ENCODE peak calls at places on chromosomes 3 and 15, in four cellular contexts. One of them, this sample, is unnamed.

GRCh38 chr3:23806322-23807160 is 786 bp downstream of the UBE2E1 start:
- DNase-seq in heart left ventricle: peak; percentile 38
- DNase-seq in foreskin fibroblast: peak; percentile 39
- DNase-seq in breast epithelium: no peak
- DNase-seq in this sample: peak; percentile 67

GRCh38 chr15:88900309-88900981 is 5.1 kb upstream of the HAPLN3 start:
- DNase-seq in breast epithelium: no peak
- DNase-seq in heart left ventricle: no peak
- DNase-seq in foreskin fibroblast: peak; percentile 48
- DNase-seq in this sample: no peak

GRCh38 chr3:31577232-31577631 is 44.5 kb downstream of the STT3B start:
- DNase-seq in foreskin fibroblast: no peak
- DNase-seq in heart left ventricle: no peak
- DNase-seq in breast epithelium: no peak
- DNase-seq in this sample: no peak

GRCh38 chr3:16132926-16133325 is 41.6 kb upstream of the GALNT15 start:
- DNase-seq in foreskin fibroblast: peak; percentile 76
- DNase-seq in breast epithelium: no peak
- DNase-seq in heart left ventricle: peak; percentile 41
- DNase-seq in this sample: no peak

GRCh38 chr3:32105291-32106131 is 909 bp upstream of the GPD1L start:
- DNase-seq in heart left ventricle: no peak
- DNase-seq in foreskin fibroblast: peak; percentile 38
- DNase-seq in breast epithelium: no peak
- DNase-seq in this sample: no peak

GRCh38 chr3:71447803-71448202 is 135.7 kb downstream of the FOXP1 start:
- DNase-seq in foreskin fibroblast: no peak
- DNase-seq in heart left ventricle: no peak
- DNase-seq in breast epithelium: no peak
- DNase-seq in this sample: no peak

GRCh38 chr3:101676765-101677435 is at the start of gene ZBTB11:
- DNase-seq in breast epithelium: peak; percentile 100
- DNase-seq in heart left ventricle: peak; percentile 100
- DNase-seq in foreskin fibroblast: peak; percentile 100
- DNase-seq in this sample: peak; percentile 98

GRCh38 chr3:42984701-42985100 is 5.6 kb downstream of the GASK1A start:
- DNase-seq in foreskin fibroblast: no peak
- DNase-seq in breast epithelium: no peak
- DNase-seq in heart left ventricle: no peak
- DNase-seq in this sample: no peak

GRCh38 chr3:78116874-78117273 is 1077.0 kb downstream of the ROBO2 start:
- DNase-seq in breast epithelium: no peak
- DNase-seq in heart left ventricle: no peak
- DNase-seq in foreskin fibroblast: peak; percentile 41
- DNase-seq in this sample: no peak

GRCh38 chr3:8504611-8504973 is 3.0 kb downstream of the LMCD1 start:
- DNase-seq in breast epithelium: no peak
- DNase-seq in heart left ventricle: no peak
- DNase-seq in foreskin fibroblast: no peak
- DNase-seq in this sample: no peak

GRCh38 chr15:87142096-87142495 is 1062.4 kb downstream of the AGBL1 start:
- DNase-seq in foreskin fibroblast: no peak
- DNase-seq in heart left ventricle: no peak
- DNase-seq in breast epithelium: no peak
- DNase-seq in this sample: no peak

GRCh38 chr15:89192136-89192535 is 29.2 kb downstream of the RLBP1 start:
- DNase-seq in breast epithelium: no peak
- DNase-seq in foreskin fibroblast: no peak
- DNase-seq in heart left ventricle: no peak
- DNase-seq in this sample: no peak

GRCh38 chr3:52315977-52316764 is at the start of gene DNAH1:
- DNase-seq in breast epithelium: no peak
- DNase-seq in foreskin fibroblast: no peak
- DNase-seq in heart left ventricle: no peak
- DNase-seq in this sample: no peak

GRCh38 chr3:114442251-114442650 is 148.4 kb downstream of the TIGIT start:
- DNase-seq in breast epithelium: no peak
- DNase-seq in foreskin fibroblast: peak; percentile 86
- DNase-seq in heart left ventricle: no peak
- DNase-seq in this sample: no peak

GRCh38 chr15:67809866-67810265 is 15.4 kb upstream of the SKOR1 start:
- DNase-seq in breast epithelium: peak; percentile 2
- DNase-seq in foreskin fibroblast: no peak
- DNase-seq in heart left ventricle: no peak
- DNase-seq in this sample: no peak

GRCh38 chr3:148631124-148631903 is 66.4 kb upstream of the AGTR1 start:
- DNase-seq in foreskin fibroblast: no peak
- DNase-seq in heart left ventricle: no peak
- DNase-seq in breast epithelium: no peak
- DNase-seq in this sample: no peak

DNA sequence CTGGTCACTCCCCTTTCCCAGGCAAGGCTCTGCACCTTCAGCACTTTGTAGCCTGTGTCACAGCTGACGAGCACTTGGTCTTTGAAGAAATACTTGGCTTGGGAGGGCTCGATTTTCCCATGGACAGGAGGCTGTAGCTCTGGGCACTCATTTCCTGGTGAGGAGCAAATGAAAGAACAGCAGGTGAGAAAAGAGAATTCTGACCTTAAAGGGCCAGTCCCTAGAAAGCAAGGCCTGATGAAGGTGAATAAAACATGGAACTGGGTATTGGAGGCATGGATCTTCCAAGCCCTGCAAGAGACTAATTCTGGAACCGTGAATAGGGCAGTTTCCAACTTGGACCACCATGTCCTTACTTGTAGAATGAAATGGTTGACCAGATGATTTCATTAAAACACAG is 39.9 kb downstream of the MASP1 start:
- DNase-seq in heart left ventricle: no peak
- DNase-seq in foreskin fibroblast: no peak
- DNase-seq in breast epithelium: no peak
- DNase-seq in this sample: no peak
- TF ChIP-seq CTCF in heart left ventricle: no peak
- TF ChIP-seq CTCF in foreskin fibroblast: no peak
- TF ChIP-seq CTCF in breast epithelium: no peak
- TF ChIP-seq CTCF in this sample: no peak

GRCh38 chr3:191543018-191543417 is 82.1 kb downstream of the PYDC2 start:
- DNase-seq in breast epithelium: no peak
- DNase-seq in heart left ventricle: no peak
- DNase-seq in foreskin fibroblast: no peak
- DNase-seq in this sample: no peak
- H3K4me3 ChIP-seq in breast epithelium: no peak overlapping the region
- H3K4me3 ChIP-seq in heart left ventricle: no peak overlapping the region
- H3K4me3 ChIP-seq in foreskin fibroblast: no peak overlapping the region
- H3K4me3 ChIP-seq in this sample: no peak overlapping the region

DNA sequence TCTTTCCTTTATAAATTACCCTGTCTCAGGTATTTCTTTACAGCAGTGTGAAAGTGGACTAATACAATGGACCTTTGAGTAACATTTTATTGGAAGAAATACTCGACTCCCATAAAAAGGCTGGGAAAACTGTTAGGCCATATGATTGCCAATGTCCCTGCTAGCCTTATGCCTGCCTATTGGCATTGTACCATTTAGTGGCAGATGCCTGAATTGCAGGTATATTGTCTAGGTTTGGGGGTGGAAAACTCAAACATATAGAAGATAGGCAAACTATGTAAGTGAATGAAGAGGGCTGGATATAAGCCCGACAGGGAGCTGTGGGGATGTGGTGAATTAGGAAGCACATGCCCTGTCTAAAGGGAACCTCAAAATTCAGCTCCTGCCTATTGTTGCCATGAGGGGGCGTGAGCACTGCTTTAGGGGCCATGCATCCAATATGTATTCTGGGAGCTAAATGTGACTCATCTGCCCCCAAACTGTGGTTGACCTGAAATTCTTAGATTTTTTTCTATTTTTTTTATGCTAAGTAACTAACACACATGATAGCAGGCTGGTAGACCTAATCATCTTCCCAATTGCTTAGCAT is 65.2 kb upstream of the TRA2B start:
- DNase-seq in breast epithelium: no peak
- DNase-seq in heart left ventricle: no peak
- DNase-seq in foreskin fibroblast: peak; percentile 39
- DNase-seq in this sample: no peak
- TF ChIP-seq CTCF in breast epithelium: no peak
- TF ChIP-seq CTCF in heart left ventricle: peak; percentile 24
- TF ChIP-seq CTCF in foreskin fibroblast: peak; percentile 33
- TF ChIP-seq CTCF in this sample: peak; percentile 14

GRCh38 chr15:63490345-63491034 is 13.9 kb upstream of the USP3 start:
- DNase-seq in heart left ventricle: no peak
- DNase-seq in foreskin fibroblast: no peak
- DNase-seq in breast epithelium: no peak
- DNase-seq in this sample: no peak
- H3K4me3 ChIP-seq in heart left ventricle: no peak overlapping the region
- H3K4me3 ChIP-seq in foreskin fibroblast: no peak overlapping the region
- H3K4me3 ChIP-seq in breast epithelium: no peak overlapping the region
- H3K4me3 ChIP-seq in this sample: no peak overlapping the region

DNA sequence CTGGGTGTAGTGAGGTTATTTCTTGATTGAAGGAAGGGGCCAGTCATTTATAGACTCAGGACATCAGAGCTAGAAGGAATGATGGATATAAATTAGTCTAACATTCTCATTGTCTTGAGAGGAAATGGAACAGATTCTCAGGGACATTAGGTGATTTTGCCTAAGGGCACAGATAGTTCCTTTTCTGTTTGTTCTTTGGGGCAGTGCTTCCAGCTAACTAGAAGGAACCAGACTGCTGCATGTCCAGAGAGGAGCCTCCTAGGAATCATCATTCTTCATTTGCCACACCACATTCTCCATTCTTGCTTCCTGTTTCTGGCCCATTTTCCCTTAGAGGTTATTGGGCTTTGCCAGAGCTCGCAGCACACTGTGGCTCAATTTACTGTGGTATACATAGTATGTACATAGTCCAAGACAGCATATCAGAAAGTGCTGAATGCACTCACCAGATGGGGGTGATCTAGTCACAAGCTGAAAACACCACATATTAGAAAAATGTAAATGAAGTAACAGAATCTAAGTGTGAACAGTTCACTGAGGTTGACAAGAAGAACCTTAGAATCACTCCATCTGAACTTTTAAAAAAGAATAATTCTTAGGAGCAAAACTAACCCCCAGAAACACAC is 62.7 kb upstream of the MYZAP start:
- DNase-seq in breast epithelium: no peak
- DNase-seq in foreskin fibroblast: no peak
- DNase-seq in heart left ventricle: no peak
- DNase-seq in this sample: no peak
- TF ChIP-seq CTCF in breast epithelium: no peak
- TF ChIP-seq CTCF in foreskin fibroblast: peak; percentile 6
- TF ChIP-seq CTCF in heart left ventricle: no peak
- TF ChIP-seq CTCF in this sample: no peak

GRCh38 chr15:59258317-59258716 is 51.7 kb downstream of the LDHAL6B start:
- DNase-seq in heart left ventricle: no peak
- DNase-seq in breast epithelium: no peak
- DNase-seq in foreskin fibroblast: no peak
- DNase-seq in this sample: no peak
- H3K4me3 ChIP-seq in heart left ventricle: no peak overlapping the region
- H3K4me3 ChIP-seq in breast epithelium: no peak overlapping the region
- H3K4me3 ChIP-seq in foreskin fibroblast: no peak overlapping the region
- H3K4me3 ChIP-seq in this sample: no peak overlapping the region

GRCh38 chr3:151035072-151035471 is 50.4 kb upstream of the MED12L start:
- DNase-seq in foreskin fibroblast: no peak
- DNase-seq in heart left ventricle: no peak
- DNase-seq in breast epithelium: no peak
- DNase-seq in this sample: no peak
- TF ChIP-seq CTCF in foreskin fibroblast: no peak
- TF ChIP-seq CTCF in heart left ventricle: no peak
- TF ChIP-seq CTCF in breast epithelium: no peak
- TF ChIP-seq CTCF in this sample: no peak